ENCODE peak calls at places on chromosomes 3 and 15, in nine cellular contexts. L is breast epithelium, I is suprapubic skin, W is A549, R is upper lobe of left lung, V is body of pancreas, G is tibial nerve, N is heart left ventricle, B is HepG2. Y is an unnamed sample.

GRCh38 chr3:55576621-55577020 is 89.5 kb upstream of the WNT5A start:
- DNase-seq in R (no peak), L (no peak), N (no peak), G (no peak), V (no peak), I (no peak), W (no peak), B (no peak), Y (no peak)

GRCh38 chr3:78238811-78239210 is 1198.9 kb downstream of the ROBO2 start:
- DNase-seq in G (no peak), N (no peak), I (no peak), W (no peak), L (no peak), V (no peak), B (no peak), R (no peak), Y (no peak)

GRCh38 chr15:56871180-56871579 is 47.3 kb upstream of the TCF12 start:
- DNase-seq in G (no peak), R (no peak), I (no peak), V (no peak), B (peak), W (peak), L (no peak), N (no peak), Y (no peak)

GRCh38 chr3:13580256-13581023 is 31.5 kb downstream of the FBLN2 start:
- DNase-seq in I (no peak), G (no peak), R (no peak), N (no peak), L (no peak), W (no peak), V (no peak), B (peak), Y (no peak)

GRCh38 chr15:70494861-70495571 is 268.3 kb downstream of the UACA start:
- DNase-seq in N (no peak), V (no peak), W (peak), B (peak), R (no peak), I (no peak), L (no peak), G (no peak), Y (no peak)

GRCh38 chr3:98733778-98734281 is 29.3 kb upstream of the ST3GAL6 start:
- DNase-seq in N (no peak), R (peak), B (peak), W (no peak), L (no peak), V (peak), G (peak), I (no peak), Y (no peak)

GRCh38 chr3:195094211-195094921 is 176.6 kb downstream of the XXYLT1 start:
- DNase-seq in R (no peak), I (no peak), B (no peak), N (no peak), V (no peak), L (peak), G (no peak), W (no peak), Y (peak)

GRCh38 chr3:53056442-53056841 is 10.6 kb upstream of the SFMBT1 start:
- DNase-seq in R (no peak), N (no peak), B (peak), V (no peak), L (no peak), I (no peak), W (peak), G (no peak), Y (no peak)

GRCh38 chr3:30347679-30348216 is 258.7 kb upstream of the TGFBR2 start:
- DNase-seq in W (no peak), B (peak), V (no peak), R (no peak), G (no peak), I (no peak), N (no peak), L (no peak), Y (no peak)

GRCh38 chr15:65980824-65981456 is 111.6 kb downstream of the RAB11A start:
- DNase-seq in L (peak), R (peak), N (peak), B (peak), W (peak), G (peak), I (no peak), V (peak), Y (peak)

GRCh38 chr3:181888234-181888633 is 176.5 kb downstream of the SOX2 start:
- DNase-seq in R (no peak), B (no peak), N (no peak), L (no peak), I (no peak), G (no peak), W (no peak), V (no peak), Y (no peak)

GRCh38 chr3:121545049-121545563 is 682 bp downstream of the POLQ start:
- DNase-seq in V (no peak), I (no peak), B (no peak), N (no peak), L (no peak), W (no peak), G (no peak), R (no peak), Y (no peak)

GRCh38 chr3:36166477-36166876 is 213.8 kb upstream of the STAC start:
- DNase-seq in I (no peak), G (no peak), B (no peak), L (no peak), V (no peak), R (no peak), N (no peak), W (peak), Y (no peak)

GRCh38 chr3:179542375-179542774 is 20.4 kb upstream of the ACTL6A start:
- DNase-seq in R (no peak), G (no peak), V (no peak), L (no peak), N (no peak), W (no peak), B (no peak), I (no peak), Y (no peak)

GRCh38 chr3:98272126-98272525 is 8.1 kb downstream of the OR5H6 start:
- DNase-seq in B (no peak), R (no peak), V (no peak), W (no peak), L (no peak), N (no peak), G (no peak), I (no peak), Y (no peak)

GRCh38 chr3:17023006-17023664 is 138.4 kb downstream of the PLCL2 start:
- DNase-seq in V (no peak), N (no peak), G (no peak), R (peak), L (no peak), W (no peak), I (no peak), B (no peak), Y (no peak)

GRCh38 chr3:15223684-15224575 is 17.9 kb downstream of the CAPN7 start:
- DNase-seq in G (no peak), V (no peak), B (peak), W (peak), L (no peak), R (no peak), I (no peak), N (no peak), Y (no peak)

GRCh38 chr3:104947946-104948345 is 418.8 kb upstream of the ALCAM start:
- DNase-seq in G (no peak), N (no peak), B (no peak), I (no peak), L (no peak), V (no peak), R (no peak), W (no peak), Y (no peak)

GRCh38 chr15:43220991-43221403 is at the start of gene EPB42:
- DNase-seq in G (no peak), B (no peak), L (no peak), R (no peak), W (no peak), V (no peak), I (no peak), N (no peak), Y (peak)
- TF ChIP-seq POLR2A in G (no peak), B (no peak), L (no peak), R (no peak), W (no peak), V (no peak), I (no peak), N (no peak), Y (no peak)

GRCh38 chr3:40120067-40120692 is 189.3 kb upstream of the EIF1B start:
- DNase-seq in N (no peak), V (no peak), W (no peak), R (no peak), B (no peak), G (no peak), L (no peak), I (no peak), Y (no peak)
- H3K27ac ChIP-seq in N (no peak), V (no peak), W (no peak), R (no peak), B (no peak), G (no peak), L (no peak), I (no peak), Y (peak)

GRCh38 chr3:131025500-131025899 is 1.1 kb downstream of the ASTE1 start:
- DNase-seq in I (no peak), R (no peak), W (no peak), B (no peak), L (no peak), V (no peak), N (no peak), G (no peak), Y (no peak)

GRCh38 chr3:131028844-131029243 is 2.2 kb downstream of the NEK11 start:
- DNase-seq in I (no peak), W (no peak), L (no peak), G (no peak), B (no peak), N (no peak), V (no peak), R (no peak), Y (no peak)

GRCh38 chr3:131031660-131032059 is 5.0 kb downstream of the NEK11 start:
- DNase-seq in B (no peak), L (no peak), N (no peak), R (no peak), G (no peak), V (no peak), I (no peak), W (no peak), Y (no peak)

DNA sequence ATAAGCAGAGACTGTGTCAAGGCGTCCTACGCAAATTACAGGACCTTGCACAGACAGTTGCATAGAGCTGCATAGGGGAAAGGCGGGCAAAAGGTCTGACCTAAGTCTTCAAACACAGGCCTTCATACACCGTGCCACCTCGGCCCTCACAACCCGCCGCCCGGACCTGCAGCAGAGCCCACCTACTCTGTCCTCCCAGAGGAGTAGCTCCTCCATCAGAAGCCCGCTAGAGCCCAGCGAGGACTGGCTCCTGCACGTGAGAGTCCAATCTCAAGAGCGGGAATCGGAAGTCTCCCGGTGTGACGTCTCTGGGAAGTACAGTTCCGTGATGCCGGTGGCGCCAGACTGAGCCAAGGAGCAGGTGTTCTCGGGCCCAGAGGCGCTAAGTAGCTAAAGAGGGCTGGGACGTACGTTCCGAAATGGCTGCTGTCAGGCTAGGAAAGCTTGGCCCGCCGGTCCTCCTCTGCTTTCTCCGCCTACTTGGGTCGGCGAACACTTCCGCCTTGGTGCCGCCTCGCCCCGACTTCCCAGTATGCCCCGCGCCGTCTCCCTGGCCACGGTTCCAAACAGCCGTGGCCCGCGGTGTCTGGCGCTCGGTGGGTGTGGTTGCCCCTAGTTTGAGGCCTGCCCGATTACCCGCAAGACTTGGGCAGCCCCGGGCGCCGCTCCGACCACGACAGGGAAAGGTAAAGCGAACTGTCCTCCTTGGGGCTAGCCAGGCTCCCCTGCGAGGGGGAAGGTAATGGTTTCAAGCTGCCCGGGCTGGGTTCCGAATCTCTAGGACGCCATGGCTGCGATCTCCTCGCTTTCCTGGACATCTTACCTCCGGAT is at the start of the genes ASTE1 and NEK11:
- DNase-seq in I (peak), W (peak), B (peak), N (peak), R (peak), V (peak), G (peak), L (peak), Y (peak)
- TF ChIP-seq POLR2A in I (peak), W (peak), B (peak), N (no peak), R (no peak), V (peak), G (peak), L (no peak), Y (peak)

GRCh38 chr3:175421897-175422296 is 562.8 kb downstream of the NAALADL2 start:
- DNase-seq in V (no peak), B (no peak), N (no peak), R (no peak), L (no peak), I (no peak), G (no peak), W (no peak), Y (no peak)

GRCh38 chr3:175431396-175431795 is 572.3 kb downstream of the NAALADL2 start:
- DNase-seq in N (no peak), R (no peak), B (no peak), L (no peak), V (peak), W (no peak), G (no peak), I (no peak), Y (no peak)

GRCh38 chr3:175422744-175423143 is 563.6 kb downstream of the NAALADL2 start:
- DNase-seq in N (no peak), V (no peak), R (no peak), L (no peak), B (no peak), G (no peak), W (no peak), I (no peak), Y (no peak)

GRCh38 chr3:175430975-175431374 is 571.8 kb downstream of the NAALADL2 start:
- DNase-seq in L (no peak), B (no peak), N (no peak), W (no peak), I (no peak), R (no peak), V (no peak), G (no peak), Y (no peak)

DNA sequence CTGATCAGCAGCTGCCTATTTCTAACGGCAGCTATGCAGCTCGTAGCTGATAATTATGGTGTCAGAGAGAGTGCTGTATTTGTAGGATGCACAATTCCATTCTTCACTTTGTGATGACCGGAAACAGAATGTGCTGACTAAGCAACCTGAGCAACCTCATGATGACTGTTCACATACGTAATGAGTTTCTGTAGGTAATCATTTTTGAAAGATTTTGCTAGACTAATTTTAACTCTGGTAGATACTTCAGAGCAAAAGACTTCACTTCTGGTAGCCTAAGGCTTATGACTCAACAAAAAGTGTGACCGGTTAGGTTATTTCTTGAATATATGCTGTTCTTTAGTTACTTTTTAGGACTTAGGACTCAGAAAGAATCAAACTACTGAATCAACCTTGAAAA is 567.7 kb downstream of the NAALADL2 start:
- DNase-seq in N (no peak), L (no peak), G (no peak), R (no peak), I (no peak), B (no peak), V (no peak), W (no peak), Y (no peak)
- H3K27ac ChIP-seq in N (no peak), L (no peak), G (no peak), R (no peak), I (no peak), B (no peak), V (no peak), W (no peak), Y (no peak)

DNA sequence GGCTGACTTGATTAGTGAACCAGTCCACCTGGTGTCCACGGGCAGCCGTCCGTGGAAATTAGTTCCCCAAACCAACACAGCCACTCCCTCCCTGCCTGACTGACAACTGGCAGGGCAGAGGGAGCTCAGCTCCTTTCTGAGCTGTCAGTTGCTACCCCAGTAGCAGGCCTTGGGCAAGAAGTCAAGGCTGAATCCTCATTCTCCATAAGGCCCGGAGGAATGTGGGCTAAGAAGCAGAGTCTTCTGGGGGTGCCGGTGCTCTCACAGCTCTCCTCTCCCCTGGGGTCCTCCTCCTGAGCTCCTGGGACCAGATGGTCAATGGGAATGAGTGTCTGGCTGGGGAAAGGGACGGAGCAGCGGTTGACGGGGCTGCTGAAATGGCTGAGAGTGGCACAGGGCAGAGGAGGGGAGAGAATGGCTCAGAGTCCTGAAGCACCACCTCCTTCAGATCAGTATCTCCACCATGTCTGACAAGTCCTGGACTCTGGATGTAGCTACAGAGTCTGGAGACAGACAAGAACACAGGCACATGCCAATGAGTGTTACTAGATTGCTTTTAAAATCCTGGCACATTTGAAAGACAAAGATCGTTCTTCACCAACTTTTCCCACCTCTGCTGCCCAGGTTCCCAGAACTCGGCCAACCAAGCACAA is 16.9 kb downstream of the AMOTL2 start:
- DNase-seq in I (no peak), W (no peak), V (no peak), N (peak), G (no peak), L (no peak), R (peak), B (no peak), Y (peak)
- TF ChIP-seq POLR2A in I (no peak), W (no peak), V (no peak), N (no peak), G (no peak), L (no peak), R (no peak), B (no peak), Y (no peak)

GRCh38 chr3:113287111-113287817 is 75.9 kb downstream of the BOC start:
- DNase-seq in G (no peak), B (peak), I (no peak), R (no peak), W (peak), N (no peak), L (no peak), V (no peak), Y (no peak)

GRCh38 chr3:113285226-113285625 is 73.9 kb downstream of the BOC start:
- DNase-seq in I (no peak), G (no peak), W (no peak), B (no peak), R (no peak), N (no peak), L (no peak), V (no peak), Y (no peak)

GRCh38 chr3:113286524-113286923 is 75.2 kb downstream of the BOC start:
- DNase-seq in G (no peak), L (no peak), I (no peak), R (no peak), V (no peak), W (no peak), B (no peak), N (no peak), Y (no peak)

GRCh38 chr3:113285741-113286140 is 74.4 kb downstream of the BOC start:
- DNase-seq in N (no peak), R (no peak), L (no peak), G (no peak), B (no peak), W (no peak), V (no peak), I (no peak), Y (no peak)

GRCh38 chr3:113287818-113288648 is 76.7 kb downstream of the BOC start:
- DNase-seq in L (no peak), G (peak), I (no peak), V (peak), W (peak), N (no peak), R (no peak), B (peak), Y (peak)
- H3K27ac ChIP-seq in L (peak), G (no peak), I (no peak), V (no peak), W (peak), N (no peak), R (no peak), B (no peak), Y (peak)